ENCODE peak calls at places on chromosomes 4 and X, in five cellular contexts. B is CD8-positive, alpha-beta T cell; G is GM12892; D is PC-3; C is NCI-H2029. P is an unnamed sample.

GRCh38 chr4:123750044-123750443 is 353.4 kb downstream of the SPRY1 start:
- DNase-seq in B (no peak), D (peak), C (no peak), G (no peak), P (no peak)

GRCh38 chr4:73908965-73909364 is 39.8 kb downstream of the CXCL1 start:
- DNase-seq in C (no peak), D (no peak), G (no peak), B (no peak), P (no peak)

GRCh38 chr4:145545538-145546224 is 64.0 kb downstream of the SMAD1 start:
- DNase-seq in B (no peak), G (no peak), C (no peak), D (peak), P (peak)

GRCh38 chrX:118726887-118727685 is at the start of gene IL13RA1:
- DNase-seq in B (no peak), C (peak), D (peak), G (peak), P (peak)

GRCh38 chrX:69179380-69179911 is 14.2 kb upstream of the PJA1 start:
- DNase-seq in B (no peak), G (no peak), C (peak), D (no peak), P (peak)

GRCh38 chr4:106395582-106395981 is 27.0 kb upstream of the GIMD1 start:
- DNase-seq in B (no peak), G (no peak), C (no peak), D (no peak), P (no peak)

GRCh38 chr4:54076673-54077072 is 12.3 kb upstream of the CHIC2 start:
- DNase-seq in B (no peak), G (no peak), D (peak), C (no peak), P (no peak)

GRCh38 chrX:12701625-12702024 is 89.6 kb upstream of the PRPS2 start:
- DNase-seq in B (peak), G (peak), C (peak), D (peak), P (peak)

GRCh38 chrX:124592745-124593144 is 246.4 kb downstream of the SH2D1A start:
- DNase-seq in G (no peak), C (no peak), B (no peak), D (no peak), P (no peak)

GRCh38 chr4:14856076-14856926 is 146.0 kb upstream of the CPEB2 start:
- DNase-seq in D (peak), G (no peak), B (no peak), C (no peak), P (peak)

GRCh38 chr4:171948038-171948437 is 134.8 kb downstream of the GALNTL6 start:
- DNase-seq in G (no peak), B (no peak), D (no peak), C (no peak), P (no peak)

GRCh38 chr4:155617312-155617711 is 49.3 kb upstream of the GUCY1A1 start:
- DNase-seq in D (no peak), B (no peak), C (no peak), G (no peak), P (no peak)

GRCh38 chr4:116122131-116122530 is 963.2 kb downstream of the TRAM1L1 start:
- DNase-seq in C (no peak), G (no peak), B (no peak), D (peak), P (no peak)

GRCh38 chr4:142128529-142128928 is 492.1 kb downstream of the IL15 start:
- DNase-seq in C (no peak), G (no peak), D (no peak), B (no peak), P (no peak)

GRCh38 chr4:3791910-3792542 is 25.8 kb downstream of the ADRA2C start:
- DNase-seq in D (peak), C (no peak), G (no peak), B (no peak), P (no peak)

GRCh38 chr4:51831133-51831532 is 11.8 kb upstream of the DCUN1D4 start:
- DNase-seq in C (peak), G (no peak), D (peak), B (peak), P (peak)

GRCh38 chrX:69060631-69061408 is 104.4 kb downstream of the PJA1 start:
- DNase-seq in D (peak), G (no peak), C (no peak), B (no peak), P (peak)

GRCh38 chr4:140372607-140373327 is 679 bp upstream of the SCOC start:
- DNase-seq in B (peak), G (peak), C (no peak), D (peak), P (peak)